ENCODE peak calls at places on chromosomes 7 and 10, in four cellular contexts. Y is HepG2, V is HCT116, C is K562. H is an unnamed sample.

GRCh38 chr10:121330528-121330927 is 267.7 kb downstream of the FGFR2 start:
- DNase-seq in Y (no peak), V (no peak), C (no peak), H (no peak)

GRCh38 chr7:143245123-143245522 is 18.1 kb upstream of the GSTK1 start:
- DNase-seq in Y (no peak), V (no peak), C (no peak), H (no peak)

GRCh38 chr7:14761506-14762296 is 140.8 kb downstream of the DGKB start:
- DNase-seq in Y (no peak), V (no peak), C (no peak), H (no peak)

GRCh38 chr10:29370612-29371092 is 81.8 kb downstream of the LYZL1 start:
- DNase-seq in Y (no peak), V (no peak), C (no peak), H (no peak)

GRCh38 chr10:80702143-80702542 is 164.4 kb downstream of the SH2D4B start:
- DNase-seq in Y (no peak), V (no peak), C (no peak), H (no peak)

GRCh38 chr10:46318808-46319207 is 32.0 kb downstream of the ANTXRL start:
- DNase-seq in Y (no peak), V (no peak), C (no peak), H (no peak)

GRCh38 chr7:50775826-50776225 is 6.9 kb downstream of the GRB10 start:
- DNase-seq in Y (no peak), V (no peak), C (no peak), H (no peak)

GRCh38 chr7:4834601-4835397 is 27.0 kb downstream of the PAPOLB start:
- DNase-seq in Y (no peak), V (no peak), C (no peak), H (no peak)

GRCh38 chr10:88735661-88736060 is 24.2 kb upstream of the LIPN start:
- DNase-seq in Y (no peak), V (no peak), C (no peak), H (no peak)

GRCh38 chr10:66835400-66835799 is 90.4 kb upstream of the LRRTM3 start:
- DNase-seq in Y (no peak), V (no peak), C (no peak), H (no peak)

GRCh38 chr10:36533316-36533715 is 592.1 kb upstream of the ANKRD30A start:
- DNase-seq in Y (no peak), V (no peak), C (no peak), H (no peak)

GRCh38 chr7:8022628-8023027 is 54.0 kb downstream of the GLCCI1 start:
- DNase-seq in Y (no peak), V (no peak), C (no peak), H (no peak)

GRCh38 chr7:23230586-23231195 is 15.9 kb upstream of the GPNMB start:
- DNase-seq in Y (no peak), V (no peak), C (no peak), H (no peak)

GRCh38 chr7:107186242-107186641 is 17.4 kb downstream of the HBP1 start:
- DNase-seq in Y (no peak), V (no peak), C (no peak), H (no peak)

GRCh38 chr7:106042196-106042611 is 69.9 kb downstream of the SYPL1 start:
- DNase-seq in Y (no peak), V (no peak), C (no peak), H (no peak)

GRCh38 chr10:122435212-122435827 is 19.1 kb upstream of the ARMS2 start:
- DNase-seq in Y (peak; percentile 30), V (peak; percentile 45), C (peak; percentile 9), H (peak; percentile 18)

GRCh38 chr7:17367502-17367901 is 69.0 kb downstream of the AHR start:
- DNase-seq in Y (no peak), V (no peak), C (no peak), H (no peak)

GRCh38 chr7:116582164-116582732 is 57.4 kb downstream of the CAV1 start:
- DNase-seq in Y (no peak), V (no peak), C (no peak), H (no peak)

GRCh38 chr7:109696723-109697122 is 1127.0 kb downstream of the DNAJB9 start:
- DNase-seq in Y (no peak), V (no peak), C (no peak), H (no peak)

GRCh38 chr10:112314822-112315474 is 31.7 kb downstream of the TECTB start:
- DNase-seq in Y (peak; percentile 64), V (peak; percentile 72), C (peak; percentile 69), H (peak; percentile 59)

GRCh38 chr7:47366211-47366610 is 215.7 kb downstream of the TNS3 start:
- DNase-seq in Y (no peak), V (no peak), C (no peak), H (no peak)

GRCh38 chr7:5348134-5349004 is 65.6 kb downstream of the SLC29A4 start:
- DNase-seq in Y (no peak), V (no peak), C (no peak), H (no peak)

GRCh38 chr7:107945332-107945731 is 54.3 kb downstream of the DLD start:
- DNase-seq in Y (no peak), V (no peak), C (no peak), H (no peak)

GRCh38 chr7:29454464-29454863 is 109.2 kb upstream of the PRR15 start:
- DNase-seq in Y (no peak), V (no peak), C (peak; percentile 17), H (no peak)

GRCh38 chr10:118543714-118544400 is 51.6 kb downstream of the PRLHR start:
- DNase-seq in Y (peak; percentile 28), V (peak; percentile 63), C (peak; percentile 58), H (peak; percentile 42)

GRCh38 chr7:148501707-148502139 is 88.8 kb upstream of the C7orf33 start:
- DNase-seq in Y (no peak), V (no peak), C (no peak), H (no peak)

DNA sequence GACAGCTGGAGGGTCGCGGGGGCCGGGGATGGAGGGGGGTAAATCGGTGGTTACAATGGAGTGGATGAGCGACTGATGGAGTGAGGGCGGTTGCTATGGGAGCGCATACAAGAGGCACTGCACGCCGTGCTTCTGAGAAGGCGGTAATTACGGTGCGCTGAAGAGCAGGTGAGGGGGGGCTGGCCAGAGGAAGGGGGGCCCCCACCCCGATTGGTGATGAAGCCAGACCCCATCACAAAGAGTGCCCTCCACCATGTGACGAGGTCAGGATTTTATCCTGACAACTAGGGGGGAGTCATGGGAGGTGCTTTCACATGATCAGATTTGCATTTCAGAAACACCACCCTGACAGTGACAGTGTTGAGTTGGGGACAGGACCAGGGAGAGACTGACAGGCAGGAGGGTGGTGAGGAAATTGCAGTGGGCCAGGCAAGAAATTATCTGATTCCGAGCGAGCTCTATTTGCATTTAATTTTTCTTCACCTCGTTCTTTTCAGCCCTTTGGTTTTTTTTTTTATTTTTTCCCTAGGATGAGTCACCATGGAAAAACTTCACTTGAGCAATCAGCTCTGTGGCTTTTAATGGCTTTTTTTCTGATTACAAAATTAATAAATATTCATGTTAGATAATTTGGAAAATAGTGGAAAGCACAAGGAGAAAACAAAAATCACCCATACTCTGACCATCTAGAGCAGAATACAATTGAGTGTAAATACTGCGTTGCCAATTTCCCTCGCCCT is 7.9 kb downstream of the CPA5 start:
- DNase-seq in Y (no peak), V (no peak), C (no peak), H (no peak)
- TF ChIP-seq REST in Y (no peak), V (no peak), C (no peak), H (no peak)

GRCh38 chr7:26308551-26308950 is 16.9 kb downstream of the SNX10 start:
- DNase-seq in Y (no peak), V (no peak), C (no peak), H (no peak)
- H3K27ac ChIP-seq in Y (no peak overlapping the region), V (no peak overlapping the region), C (no peak overlapping the region), H (no peak overlapping the region)

GRCh38 chr10:110392121-110392859 is 87.6 kb upstream of the SMNDC1 start:
- DNase-seq in Y (no peak), V (no peak), C (no peak), H (no peak)

GRCh38 chr10:110393866-110394265 is 89.1 kb upstream of the SMNDC1 start:
- DNase-seq in Y (no peak), V (no peak), C (no peak), H (no peak)

GRCh38 chr10:110392860-110393732 is 88.4 kb upstream of the SMNDC1 start:
- DNase-seq in Y (no peak), V (no peak), C (no peak), H (no peak)

GRCh38 chr10:110389250-110389649 is 84.5 kb upstream of the SMNDC1 start:
- DNase-seq in Y (no peak), V (no peak), C (no peak), H (no peak)

GRCh38 chr10:110391541-110391940 is 86.8 kb upstream of the SMNDC1 start:
- DNase-seq in Y (no peak), V (no peak), C (no peak), H (no peak)
- TF ChIP-seq TCF7L2 in Y (no peak), V (no peak), C (no peak), H (no peak)

DNA sequence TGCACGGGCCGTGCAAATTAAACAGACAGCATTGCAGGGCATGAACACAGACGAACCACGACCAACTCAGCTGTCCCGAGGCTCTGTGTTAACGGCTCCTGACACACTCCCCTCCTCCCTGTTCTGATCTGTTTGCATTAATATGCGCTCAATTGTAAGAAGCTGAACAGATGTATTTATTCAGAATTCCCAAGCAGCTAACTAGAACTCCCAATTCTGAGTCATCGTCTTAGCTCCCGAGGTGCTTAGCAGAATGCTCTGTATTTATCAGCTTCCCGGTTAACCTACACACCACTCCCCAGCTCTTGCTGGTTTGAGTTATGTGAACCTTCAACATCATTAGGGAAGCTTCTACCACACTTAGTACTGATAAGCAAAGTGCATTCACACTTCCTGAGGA is 286.4 kb downstream of the PTPRN2 start:
- DNase-seq in Y (no peak), V (no peak), C (no peak), H (no peak)
- TF ChIP-seq REST in Y (no peak), V (no peak), C (no peak), H (no peak)

H was measured in Panc1.